ENCODE peak calls at places on chromosomes 7 and 10, in ten cellular contexts. Q is hippocampal formation, O is AG10803, U is spleen, R is ELR, X is activated T-cell treated with anti-CD3 and anti-CD28 coated beads for 1 hour, Z is Calu3, H is D341Med, D is T-helper 1 cell, W is NCI-H1105 treated with DMSO at 0.1 percent for 48 hours. A is an unnamed sample.

GRCh38 chr10:97428572-97428981 is 2.6 kb downstream of the PGAM1 start:
- DNase-seq in Q (no peak), O (peak; percentile 80), U (no peak), R (peak; percentile 65), X (peak; percentile 17), Z (no peak), H (no peak), D (no peak), W (no peak), A (no peak)

GRCh38 chr7:44305564-44306507 is 19.6 kb downstream of the CAMK2B start:
- DNase-seq in Q (no peak), O (no peak), U (peak; percentile 59), R (no peak), X (no peak), Z (no peak), H (peak; percentile 15), D (no peak), W (no peak), A (peak; percentile 8)

GRCh38 chr7:2864999-2865670 is 21.0 kb upstream of the GNA12 start:
- DNase-seq in Q (peak; percentile 42), O (peak; percentile 63), U (peak; percentile 83), R (peak; percentile 80), X (peak; percentile 71), Z (peak; percentile 84), H (peak; percentile 83), D (peak; percentile 39), W (peak; percentile 28), A (peak; percentile 54)

GRCh38 chr7:94510582-94511456 is 1.2 kb downstream of the CASD1 start:
- DNase-seq in Q (peak; percentile 51), O (peak; percentile 24), U (no peak), R (peak; percentile 49), X (no peak), Z (peak; percentile 31), H (no peak), D (no peak), W (peak; percentile 63), A (peak; percentile 18)

GRCh38 chr7:46189255-46189790 is 268.3 kb upstream of the IGFBP3 start:
- DNase-seq in Q (no peak), O (peak; percentile 74), U (no peak), R (no peak), X (no peak), Z (no peak), H (no peak), D (no peak), W (no peak), A (no peak)

GRCh38 chr10:97097154-97097490 is 88.6 kb downstream of the SLIT1 start:
- DNase-seq in Q (no peak), O (no peak), U (no peak), R (no peak), X (no peak), Z (no peak), H (no peak), D (no peak), W (no peak), A (no peak)

GRCh38 chr10:132536964-132537712 is 449 bp upstream of the INPP5A start:
- DNase-seq in Q (peak; percentile 100), O (peak; percentile 99), U (peak; percentile 100), R (peak; percentile 97), X (peak; percentile 100), Z (peak; percentile 99), H (peak; percentile 94), D (peak; percentile 100), W (peak; percentile 81), A (peak; percentile 100)

GRCh38 chr10:71900441-71901180 is 49.6 kb upstream of the PSAP start:
- DNase-seq in Q (no peak), O (no peak), U (no peak), R (no peak), X (no peak), Z (no peak), H (no peak), D (no peak), W (no peak), A (no peak)

GRCh38 chr10:78199019-78199418 is 165.4 kb downstream of the RPS24 start:
- DNase-seq in Q (no peak), O (no peak), U (no peak), R (no peak), X (no peak), Z (no peak), H (peak; percentile 41), D (no peak), W (peak; percentile 73), A (no peak)

GRCh38 chr7:42235734-42236133 is 1.3 kb downstream of the GLI3 start:
- DNase-seq in Q (no peak), O (no peak), U (no peak), R (peak; percentile 45), X (no peak), Z (no peak), H (no peak), D (no peak), W (no peak), A (no peak)

GRCh38 chr7:65279795-65280194 is 93.9 kb upstream of the ZNF92 start:
- DNase-seq in Q (no peak), O (no peak), U (no peak), R (no peak), X (no peak), Z (no peak), H (no peak), D (no peak), W (no peak), A (no peak)

GRCh38 chr10:75034131-75034512 is 77.3 kb upstream of the SAMD8 start:
- DNase-seq in Q (no peak), O (no peak), U (no peak), R (peak; percentile 33), X (no peak), Z (no peak), H (no peak), D (no peak), W (no peak), A (no peak)

A was measured in central memory CD8-positive, alpha-beta T cell.